ENCODE peak calls at places on chromosomes 11 and 22, in five cellular contexts. F is mesendoderm; W is GM23248; C is H7; A is stimulated activated CD4-positive, alpha-beta T cell treated with anti-CD3 and anti-CD28 coated beads, Interleukin-2, amount 100 ng/mL, for 48 hours. Z is an unnamed sample.

GRCh38 chr22:27534720-27535125 is 266.8 kb downstream of the MN1 start:
- DNase-seq in F (no peak), W (peak; percentile 96), C (no peak), A (no peak), Z (peak; percentile 54)

GRCh38 chr22:29450222-29450621 is 11.8 kb downstream of the RFPL1 start:
- DNase-seq in F (no peak), W (no peak), C (no peak), A (no peak), Z (no peak)

GRCh38 chr11:128615076-128615475 is 27.7 kb upstream of the ETS1 start:
- DNase-seq in F (no peak), W (no peak), C (no peak), A (no peak), Z (no peak)

GRCh38 chr11:45149483-45150056 is 3.1 kb downstream of the PRDM11 start:
- DNase-seq in F (no peak), W (no peak), C (no peak), A (no peak), Z (no peak)

GRCh38 chr11:72144807-72145565 is 9.5 kb downstream of the FOLR3 start:
- DNase-seq in F (no peak), W (peak; percentile 85), C (no peak), A (no peak), Z (no peak)

GRCh38 chr11:45806937-45807791 is 2.2 kb downstream of the SLC35C1 start:
- DNase-seq in F (no peak), W (no peak), C (no peak), A (no peak), Z (no peak)

GRCh38 chr22:28435271-28435825 is 244.3 kb downstream of the TTC28 start:
- DNase-seq in F (no peak), W (peak; percentile 37), C (no peak), A (no peak), Z (no peak)

GRCh38 chr22:33470456-33470855 is 412.3 kb upstream of the SYN3 start:
- DNase-seq in F (no peak), W (no peak), C (no peak), A (no peak), Z (no peak)

GRCh38 chr11:115286614-115287013 is 217.6 kb downstream of the CADM1 start:
- DNase-seq in F (no peak), W (no peak), C (no peak), A (no peak), Z (no peak)

GRCh38 chr11:67680701-67681472 is 6.5 kb upstream of the ALDH3B2 start:
- DNase-seq in F (no peak), W (no peak), C (no peak), A (no peak), Z (no peak)

GRCh38 chr11:46680815-46681214 is 19.6 kb downstream of the ARHGAP1 start:
- DNase-seq in F (no peak), W (no peak), C (no peak), A (no peak), Z (no peak)

GRCh38 chr11:17014774-17015638 is 792 bp upstream of the PLEKHA7 start:
- DNase-seq in F (peak; percentile 73), W (peak; percentile 18), C (peak; percentile 88), A (no peak), Z (peak; percentile 5)

GRCh38 chr11:30774451-30774850 is 188.3 kb upstream of the MPPED2 start:
- DNase-seq in F (peak; percentile 28), W (no peak), C (peak; percentile 22), A (no peak), Z (no peak)

GRCh38 chr11:67534070-67534679 is 10.9 kb upstream of the CABP2 start:
- DNase-seq in F (peak; percentile 46), W (no peak), C (no peak), A (no peak), Z (no peak)

GRCh38 chr11:21794306-21794705 is 398.6 kb upstream of the ANO5 start:
- DNase-seq in F (no peak), W (no peak), C (no peak), A (no peak), Z (no peak)

GRCh38 chr22:29621761-29622526 is 18.5 kb downstream of the NF2 start:
- DNase-seq in F (no peak), W (peak; percentile 96), C (no peak), A (no peak), Z (peak; percentile 76)

GRCh38 chr22:30195245-30196140 is 51.1 kb downstream of the LIF start:
- DNase-seq in F (no peak), W (peak; percentile 22), C (no peak), A (no peak), Z (peak; percentile 51)

GRCh38 chr22:41517172-41518047 is 26.9 kb downstream of the POLR3H start:
- DNase-seq in F (peak; percentile 65), W (peak; percentile 72), C (peak; percentile 93), A (peak; percentile 45), Z (peak; percentile 47)

GRCh38 chr11:19349340-19350025 is 108.7 kb upstream of the E2F8 start:
- DNase-seq in F (no peak), W (no peak), C (no peak), A (no peak), Z (no peak)

GRCh38 chr11:100890779-100891178 is 203.7 kb downstream of the ARHGAP42 start:
- DNase-seq in F (peak; percentile 96), W (peak; percentile 81), C (no peak), A (no peak), Z (no peak)

GRCh38 chr11:70142171-70142875 is 60.8 kb upstream of the FADD start:
- DNase-seq in F (peak; percentile 58), W (peak; percentile 17), C (peak; percentile 83), A (no peak), Z (no peak)

GRCh38 chr22:43488031-43488892 is 76.4 kb downstream of the MPPED1 start:
- DNase-seq in F (peak; percentile 35), W (no peak), C (no peak), A (no peak), Z (no peak)

GRCh38 chr22:37146507-37147180 is 3.1 kb downstream of the IL2RB start:
- DNase-seq in F (no peak), W (no peak), C (no peak), A (no peak), Z (no peak)

GRCh38 chr22:22032906-22033802 is 50.6 kb upstream of the TOP3B start:
- DNase-seq in F (no peak), W (no peak), C (no peak), A (no peak), Z (no peak)

GRCh38 chr11:33027846-33028536 is 11.4 kb upstream of the TCP11L1 start:
- DNase-seq in F (no peak), W (peak; percentile 43), C (no peak), A (no peak), Z (no peak)

GRCh38 chr11:72234514-72234830 is 9.5 kb downstream of the PHOX2A start:
- DNase-seq in F (no peak), W (no peak), C (no peak), A (no peak), Z (no peak)

GRCh38 chr11:66820381-66820780 is 22.9 kb upstream of the RCE1 start:
- DNase-seq in F (no peak), W (no peak), C (no peak), A (no peak), Z (no peak)

GRCh38 chr11:27233654-27234042 is 129.4 kb downstream of the CCDC34 start:
- DNase-seq in F (no peak), W (peak; percentile 47), C (no peak), A (no peak), Z (no peak)

GRCh38 chr22:19884161-19884953 is 29.7 kb upstream of the GNB1L start:
- DNase-seq in F (no peak), W (no peak), C (peak; percentile 54), A (no peak), Z (no peak)

GRCh38 chr11:19577849-19578619 is 134.6 kb upstream of the NAV2 start:
- DNase-seq in F (no peak), W (peak; percentile 67), C (no peak), A (no peak), Z (no peak)

GRCh38 chr11:78961186-78961782 is 386.6 kb upstream of the NARS2 start:
- DNase-seq in F (peak; percentile 92), W (peak; percentile 29), C (peak; percentile 85), A (no peak), Z (no peak)

GRCh38 chr11:3905080-3905953 is 49.9 kb downstream of the STIM1 start:
- DNase-seq in F (peak; percentile 34), W (peak; percentile 84), C (peak; percentile 23), A (peak; percentile 47), Z (peak; percentile 64)

GRCh38 chr22:30747493-30747892 is 52.8 kb downstream of the OSBP2 start:
- DNase-seq in F (no peak), W (no peak), C (peak; percentile 41), A (no peak), Z (no peak)

GRCh38 chr22:25404923-25405853 is 159.3 kb upstream of the GRK3 start:
- DNase-seq in F (no peak), W (peak; percentile 94), C (peak; percentile 87), A (peak; percentile 55), Z (peak; percentile 44)

GRCh38 chr22:23293720-23294119 is 113.4 kb downstream of the BCR start:
- DNase-seq in F (no peak), W (no peak), C (no peak), A (no peak), Z (no peak)

GRCh38 chr11:44112083-44112865 is 16.8 kb downstream of the EXT2 start:
- DNase-seq in F (no peak), W (peak; percentile 88), C (no peak), A (no peak), Z (no peak)